ENCODE peak calls at places on chromosome 22, in eight cellular contexts. V is T-helper 9 cell; R is central memory CD4-positive, alpha-beta T cell; H is GM03348; C is effector CD4-positive, alpha-beta T cell; U is H54; I is skeletal muscle cell; M is Calu3. A is an unnamed sample.

GRCh38 chr22:26553056-26553752 is 36.7 kb downstream of the TPST2 start:
- DNase-seq in I (peak), H (peak), M (no peak), U (peak), C (no peak), V (no peak), R (no peak), A (no peak)

GRCh38 chr22:20203142-20204099 is 52.6 kb upstream of the CCDC188 start:
- DNase-seq in U (peak), M (peak), H (peak), R (no peak), C (no peak), V (no peak), I (no peak), A (no peak)

GRCh38 chr22:28017558-28017820 is 98.4 kb upstream of the PITPNB start:
- DNase-seq in M (no peak), V (no peak), H (no peak), C (no peak), I (no peak), R (no peak), U (no peak), A (no peak)

GRCh38 chr22:36586852-36587251 is 57.9 kb upstream of the EIF3D start:
- DNase-seq in I (no peak), M (no peak), V (no peak), C (no peak), U (no peak), H (no peak), R (no peak), A (no peak)

GRCh38 chr22:49764151-49764581 is 63.5 kb downstream of the BRD1 start:
- DNase-seq in R (no peak), V (no peak), M (no peak), H (peak), U (no peak), C (no peak), I (no peak), A (no peak)

GRCh38 chr22:46071451-46072029 is 78.8 kb upstream of the PPARA start:
- DNase-seq in M (peak), V (no peak), C (peak), U (no peak), H (peak), R (peak), I (peak), A (peak)

GRCh38 chr22:21835378-21835777 is 32.1 kb downstream of the MAPK1 start:
- DNase-seq in R (no peak), C (no peak), M (no peak), H (no peak), V (no peak), U (no peak), I (no peak), A (no peak)

GRCh38 chr22:37904572-37905533 is 1.2 kb upstream of the MICALL1 start:
- DNase-seq in I (peak), R (no peak), C (no peak), H (peak), U (peak), M (peak), V (no peak), A (no peak)

GRCh38 chr22:42202048-42202447 is 68.4 kb downstream of the TCF20 start:
- DNase-seq in C (no peak), R (peak), V (peak), U (no peak), H (no peak), M (no peak), I (no peak), A (no peak)

GRCh38 chr22:26891431-26891830 is 234.0 kb downstream of the MIAT start:
- DNase-seq in V (no peak), I (no peak), C (no peak), R (no peak), U (no peak), H (no peak), M (no peak), A (no peak)

GRCh38 chr22:25137577-25138525 is 61.8 kb upstream of the CRYBB3 start:
- DNase-seq in H (no peak), U (no peak), I (no peak), R (no peak), V (no peak), C (no peak), M (no peak), A (peak)

GRCh38 chr22:30705710-30706651 is 11.3 kb downstream of the OSBP2 start:
- DNase-seq in I (peak), U (peak), H (peak), R (no peak), C (no peak), V (no peak), M (no peak), A (no peak)

GRCh38 chr22:48097723-48098122 is 1335.3 kb downstream of the TBC1D22A start:
- DNase-seq in U (no peak), I (no peak), R (no peak), C (no peak), M (no peak), V (no peak), H (no peak), A (no peak)

GRCh38 chr22:29859976-29860766 is 22.1 kb upstream of the ASCC2 start:
- DNase-seq in U (no peak), I (no peak), V (no peak), C (no peak), R (no peak), H (no peak), M (no peak), A (no peak)

GRCh38 chr22:22698263-22698750 is 53.9 kb downstream of the GGTLC2 start:
- DNase-seq in C (no peak), U (no peak), R (no peak), M (no peak), H (no peak), I (no peak), V (no peak), A (no peak)

GRCh38 chr22:49866646-49867045 is 13.0 kb downstream of the ZBED4 start:
- DNase-seq in R (no peak), C (no peak), M (no peak), V (no peak), U (no peak), H (no peak), I (no peak), A (peak)

GRCh38 chr22:49963647-49964026 is 3.1 kb downstream of the PIM3 start:
- DNase-seq in R (no peak), V (no peak), U (no peak), H (no peak), M (no peak), I (no peak), C (peak), A (no peak)

GRCh38 chr22:36562261-36562835 is 33.4 kb upstream of the EIF3D start:
- DNase-seq in C (no peak), U (peak), M (peak), H (peak), I (no peak), R (no peak), V (no peak), A (no peak)

GRCh38 chr22:17694752-17695151 is 56.2 kb downstream of the BCL2L13 start:
- DNase-seq in R (no peak), M (no peak), I (no peak), V (no peak), H (no peak), U (no peak), C (no peak), A (no peak)

GRCh38 chr22:38040953-38041759 is 16.0 kb upstream of the PICK1 start:
- DNase-seq in R (no peak), U (peak), I (no peak), V (no peak), C (no peak), H (no peak), M (no peak), A (no peak)